ENCODE peak calls at places on chromosomes 7 and 10, in six cellular contexts. P is HL-60, N is amniotic stem cell, Z is GM04504, G is skeletal muscle cell, Q is pons. C is an unnamed sample.

GRCh38 chr10:119073584-119073983 is 7.0 kb downstream of the EIF3A start:
- DNase-seq in Q (no peak), P (no peak), G (no peak), N (no peak), Z (no peak), C (no peak)

GRCh38 chr10:111648046-111648445 is 535.5 kb downstream of the GPAM start:
- DNase-seq in Q (no peak), G (peak), N (no peak), P (no peak), Z (peak), C (peak)

GRCh38 chr7:33979807-33980355 is 74.5 kb downstream of the BMPER start:
- DNase-seq in N (no peak), Z (peak), G (peak), P (no peak), Q (no peak), C (no peak)

GRCh38 chr7:110090113-110090820 is 1000.7 kb upstream of the LRRN3 start:
- DNase-seq in G (no peak), P (peak), N (no peak), Q (no peak), Z (no peak), C (peak)

GRCh38 chr10:24777191-24777590 is 53.5 kb upstream of the ARHGAP21 start:
- DNase-seq in P (no peak), G (no peak), Q (no peak), Z (no peak), N (no peak), C (no peak)

GRCh38 chr7:79282882-79283602 is 170.4 kb downstream of the MAGI2 start:
- DNase-seq in P (no peak), G (peak), Z (peak), Q (no peak), N (peak), C (peak)

GRCh38 chr10:104045151-104046089 is 40.3 kb downstream of the COL17A1 start:
- DNase-seq in G (peak), P (no peak), Z (peak), N (peak), Q (peak), C (peak)

GRCh38 chr10:30432631-30433285 is 1.2 kb upstream of the MAP3K8 start:
- DNase-seq in N (no peak), P (no peak), G (no peak), Q (no peak), Z (no peak), C (no peak)

GRCh38 chr10:50577681-50578350 is 45.9 kb downstream of the SGMS1 start:
- DNase-seq in Z (no peak), P (peak), Q (peak), G (no peak), N (no peak), C (no peak)

GRCh38 chr7:120805636-120806388 is 52.1 kb downstream of the TSPAN12 start:
- DNase-seq in Z (peak), P (peak), N (no peak), Q (peak), G (no peak), C (peak)

GRCh38 chr7:12564996-12565764 is 5.3 kb upstream of the SCIN start:
- DNase-seq in G (no peak), P (no peak), Z (no peak), Q (no peak), N (no peak), C (no peak)

GRCh38 chr7:80781146-80781545 is 137.7 kb downstream of the SEMA3C start:
- DNase-seq in Z (no peak), Q (no peak), N (no peak), P (no peak), G (no peak), C (no peak)

GRCh38 chr10:86688398-86688921 is 20.1 kb downstream of the LDB3 start:
- DNase-seq in P (peak), Z (peak), N (no peak), G (no peak), Q (peak), C (peak)

GRCh38 chr10:74047871-74048270 is 50.0 kb downstream of the VCL start:
- DNase-seq in N (no peak), P (peak), G (no peak), Q (no peak), Z (peak), C (peak)

GRCh38 chr7:15495170-15495569 is 66.6 kb downstream of the AGMO start:
- DNase-seq in G (no peak), Z (no peak), Q (no peak), P (no peak), N (no peak), C (no peak)

GRCh38 chr10:90587561-90587960 is 270.3 kb downstream of the HTR7 start:
- DNase-seq in P (no peak), Q (no peak), N (no peak), G (no peak), Z (no peak), C (no peak)

GRCh38 chr7:54664235-54665228 is 94.5 kb downstream of the SEC61G start:
- DNase-seq in N (no peak), P (peak), Q (peak), Z (no peak), G (no peak), C (no peak)

GRCh38 chr7:106329971-106330733 is 45.4 kb upstream of the NAMPT start:
- DNase-seq in Q (no peak), N (peak), G (peak), P (no peak), Z (peak), C (peak)

GRCh38 chr7:97203957-97204356 is 86.5 kb downstream of the SDHAF3 start:
- DNase-seq in P (no peak), Z (no peak), G (no peak), N (no peak), Q (no peak), C (no peak)

GRCh38 chr10:114336823-114337509 is 67.3 kb downstream of the AFAP1L2 start:
- DNase-seq in P (no peak), Q (no peak), G (no peak), N (no peak), Z (no peak), C (no peak)

GRCh38 chr7:50869108-50869716 is 86.5 kb upstream of the GRB10 start:
- DNase-seq in G (peak), Z (peak), N (peak), P (no peak), Q (peak), C (peak)

GRCh38 chr7:101133621-101134398 is 6.9 kb downstream of the SERPINE1 start:
- DNase-seq in G (no peak), Q (no peak), Z (no peak), P (no peak), N (no peak), C (no peak)

GRCh38 chr7:101166909-101167644 is 1.7 kb upstream of the VGF start:
- DNase-seq in Z (no peak), G (no peak), Q (no peak), P (no peak), N (no peak), C (no peak)

GRCh38 chr10:78904196-78904595 is 164.6 kb upstream of the ZMIZ1 start:
- DNase-seq in P (no peak), Q (no peak), N (no peak), G (no peak), Z (no peak), C (no peak)